ENCODE peak calls at places on chromosomes 12 and 14, in seven cellular contexts. X is right lobe of liver, Z is body of pancreas, Y is A549, E is pancreas, A is fibroblast of lung, L is upper lobe of right lung. U is an unnamed sample.

GRCh38 chr12:103748002-103748401 is 93.0 kb downstream of the NT5DC3 start:
- DNase-seq in X (no peak), Z (no peak), Y (no peak), E (no peak), A (no peak), L (no peak), U (no peak)

GRCh38 chr14:61608245-61609142 is 86.8 kb upstream of the HIF1A start:
- DNase-seq in X (no peak), Z (no peak), Y (no peak), E (no peak), A (peak), L (no peak), U (no peak)

GRCh38 chr12:19994970-19995369 is 373.4 kb upstream of the PDE3A start:
- DNase-seq in X (no peak), Z (no peak), Y (no peak), E (no peak), A (peak), L (no peak), U (no peak)

GRCh38 chr12:25558566-25558965 is 5.5 kb upstream of the LMNTD1 start:
- DNase-seq in X (no peak), Z (no peak), Y (no peak), E (no peak), A (no peak), L (no peak), U (no peak)

GRCh38 chr14:28744126-28744525 is 22.5 kb upstream of the FOXG1 start:
- DNase-seq in X (no peak), Z (no peak), Y (no peak), E (no peak), A (no peak), L (no peak), U (no peak)

GRCh38 chr14:52730708-52731111 is 744 bp downstream of the STYX start:
- DNase-seq in X (no peak), Z (no peak), Y (no peak), E (no peak), A (peak), L (no peak), U (no peak)

GRCh38 chr14:58650857-58651256 is 13.1 kb downstream of the DACT1 start:
- DNase-seq in X (no peak), Z (no peak), Y (no peak), E (no peak), A (no peak), L (no peak), U (no peak)

GRCh38 chr14:63308723-63309317 is 9.9 kb downstream of the GPHB5 start:
- DNase-seq in X (peak), Z (no peak), Y (no peak), E (no peak), A (peak), L (no peak), U (no peak)

GRCh38 chr12:109947511-109947910 is 47.4 kb downstream of the TCHP start:
- DNase-seq in X (no peak), Z (no peak), Y (no peak), E (no peak), A (peak), L (no peak), U (no peak)

GRCh38 chr14:77908847-77909246 is 108.9 kb downstream of the ADCK1 start:
- DNase-seq in X (no peak), Z (no peak), Y (no peak), E (no peak), A (no peak), L (no peak), U (no peak)

GRCh38 chr12:130872179-130873096 is 572 bp downstream of the RAN start:
- DNase-seq in X (peak), Z (peak), Y (peak), E (peak), A (peak), L (peak), U (peak)

GRCh38 chr14:90577661-90578282 is 180.9 kb downstream of the CALM1 start:
- DNase-seq in X (no peak), Z (no peak), Y (no peak), E (no peak), A (no peak), L (peak), U (no peak)

GRCh38 chr14:93792391-93792790 is 4.1 kb upstream of the PRIMA1 start:
- DNase-seq in X (no peak), Z (no peak), Y (no peak), E (no peak), A (no peak), L (no peak), U (no peak)

GRCh38 chr14:90194706-90195105 is 61.6 kb upstream of the PSMC1 start:
- DNase-seq in X (no peak), Z (no peak), Y (no peak), E (no peak), A (no peak), L (no peak), U (no peak)

GRCh38 chr14:100238419-100239199 is at the start of gene YY1:
- DNase-seq in X (peak), Z (peak), Y (peak), E (peak), A (peak), L (peak), U (peak)

GRCh38 chr14:101705733-101706508 is 55.6 kb upstream of the PPP2R5C start:
- DNase-seq in X (peak), Z (peak), Y (no peak), E (no peak), A (peak), L (peak), U (peak)

GRCh38 chr14:90820958-90821357 is 4.7 kb upstream of the TTC7B start:
- DNase-seq in X (peak), Z (peak), Y (no peak), E (peak), A (no peak), L (no peak), U (peak)

GRCh38 chr14:105384041-105384557 is 14.2 kb upstream of the TEX22 start:
- DNase-seq in X (no peak), Z (no peak), Y (no peak), E (no peak), A (no peak), L (no peak), U (no peak)

GRCh38 chr14:49106721-49107689 is 479.2 kb downstream of the RPS29 start:
- DNase-seq in X (no peak), Z (no peak), Y (no peak), E (no peak), A (no peak), L (no peak), U (no peak)

GRCh38 chr14:104798300-104799238 is 2.3 kb upstream of the ZBTB42 start:
- DNase-seq in X (no peak), Z (no peak), Y (no peak), E (peak), A (no peak), L (no peak), U (no peak)

GRCh38 chr12:26240329-26240815 is 45.0 kb downstream of the SSPN start:
- DNase-seq in X (no peak), Z (no peak), Y (no peak), E (no peak), A (no peak), L (no peak), U (no peak)

GRCh38 chr12:76035045-76035444 is 3.5 kb upstream of the PHLDA1 start:
- DNase-seq in X (no peak), Z (no peak), Y (no peak), E (no peak), A (no peak), L (no peak), U (no peak)

GRCh38 chr12:76031081-76031413 is 529 bp downstream of the PHLDA1 start:
- DNase-seq in X (no peak), Z (peak), Y (no peak), E (no peak), A (no peak), L (no peak), U (no peak)

GRCh38 chr12:76032043-76032981 is 736 bp upstream of the PHLDA1 start:
- DNase-seq in X (peak), Z (peak), Y (peak), E (peak), A (peak), L (no peak), U (peak)

GRCh38 chr12:76031414-76032042 is at the start of gene PHLDA1:
- DNase-seq in X (peak), Z (peak), Y (peak), E (peak), A (peak), L (peak), U (peak)

DNA sequence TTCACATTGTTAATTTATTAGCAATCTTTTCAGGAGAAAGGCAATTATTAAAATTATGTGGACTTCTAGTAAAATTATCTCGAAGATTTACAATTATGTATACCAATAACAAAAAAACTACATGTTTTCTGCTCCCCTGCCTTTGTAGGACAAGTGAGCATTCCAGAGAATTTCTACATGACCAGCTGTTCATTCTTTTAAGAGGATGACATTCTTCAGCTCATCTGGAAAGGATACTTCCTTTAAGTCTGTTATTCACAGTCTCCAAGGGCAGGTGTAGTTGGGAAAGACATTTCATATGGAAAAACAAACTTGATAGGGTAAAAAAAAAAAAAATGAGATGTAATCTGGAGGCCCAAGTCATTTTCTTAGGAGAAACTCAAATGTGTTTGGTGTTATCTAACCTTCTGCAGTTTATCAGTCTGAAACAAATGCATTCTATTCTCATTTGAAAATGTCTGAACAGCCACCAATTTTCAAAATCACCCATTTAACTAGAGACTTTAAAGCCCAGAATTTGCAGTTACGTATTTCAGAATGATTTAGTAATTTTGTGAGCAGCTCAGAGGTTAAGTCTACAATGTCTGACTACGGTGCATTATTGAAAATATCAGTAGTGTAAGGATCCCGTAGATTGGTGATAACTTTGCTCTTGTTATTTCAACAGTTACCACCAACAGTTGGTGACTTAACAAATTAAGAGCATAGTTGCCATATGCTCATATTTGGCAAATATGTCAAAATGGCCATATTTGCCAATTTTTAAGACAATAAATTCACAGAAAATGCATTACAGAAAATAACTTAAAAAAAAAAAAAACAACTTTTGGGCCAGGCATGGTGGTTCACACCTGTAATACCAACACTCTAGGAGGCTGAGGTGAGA is 1.8 kb upstream of the PHLDA1 start:
- DNase-seq in X (no peak), Z (no peak), Y (no peak), E (no peak), A (peak), L (no peak), U (no peak)
- H3K27ac ChIP-seq in X (peak), Z (peak), Y (peak), E (peak), A (peak), L (peak), U (no peak)

DNA sequence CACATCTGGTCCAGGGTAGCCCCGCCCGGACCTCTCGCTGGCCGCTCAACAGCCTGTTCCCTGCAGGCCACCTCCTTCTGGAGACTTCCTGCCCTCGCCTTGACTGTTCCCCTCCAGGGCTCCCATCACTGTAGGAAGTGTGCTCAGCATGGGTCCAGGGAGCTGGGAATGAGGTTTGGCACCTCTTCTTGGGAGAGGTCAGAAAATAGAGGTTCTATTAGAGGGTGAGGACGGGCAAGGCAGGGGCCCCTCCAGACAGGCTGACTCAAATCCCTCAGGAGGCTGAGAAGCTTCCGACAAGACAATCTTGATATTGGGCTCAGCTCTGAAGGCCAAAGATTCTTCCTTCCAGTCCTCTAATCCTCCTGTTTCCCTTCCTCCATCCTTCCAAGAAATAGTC is 30.7 kb downstream of the CMKLR1 start:
- DNase-seq in X (no peak), Z (no peak), Y (no peak), E (no peak), A (no peak), L (no peak), U (no peak)
- TF ChIP-seq CTCF in X (no peak), Z (no peak), Y (no peak), E (no peak), A (no peak), L (no peak), U (no peak)

GRCh38 chr12:51891843-51892242 is 3.9 kb downstream of the ANKRD33 start:
- DNase-seq in X (no peak), Z (no peak), Y (peak), E (no peak), A (peak), L (no peak), U (no peak)
- H3K27ac ChIP-seq in X (no peak), Z (no peak), Y (no peak), E (no peak), A (no peak), L (no peak), U (no peak)

DNA sequence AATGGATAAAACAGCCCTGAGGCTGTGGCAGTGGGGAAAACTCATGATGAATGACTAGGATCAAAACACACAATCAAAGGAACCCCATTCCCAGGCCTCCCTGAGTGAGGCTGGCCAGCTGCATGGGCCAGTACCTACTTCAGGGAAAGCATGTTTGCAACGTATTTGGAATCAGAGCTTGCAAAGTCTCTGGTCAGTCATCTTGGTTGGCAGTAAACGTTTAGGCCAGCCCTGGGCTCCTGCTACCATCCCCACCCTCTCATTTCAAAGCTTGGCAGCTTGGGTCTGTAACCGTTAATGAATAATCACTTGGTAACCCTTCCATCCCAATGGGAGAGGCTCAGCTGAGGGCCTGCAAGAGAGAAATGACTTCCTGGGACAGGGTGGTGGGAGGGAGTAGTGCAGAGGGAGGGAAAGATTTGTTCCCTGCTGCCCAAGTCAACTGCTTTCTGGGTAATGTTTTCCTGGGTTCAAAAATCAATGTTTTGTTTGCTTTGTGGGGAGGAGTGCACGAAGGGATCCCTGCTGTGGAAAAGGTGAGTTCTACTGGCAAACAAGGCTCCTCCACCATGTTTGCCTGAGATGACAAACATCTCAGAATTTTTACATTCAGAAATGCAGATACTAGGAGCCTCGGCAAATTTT is 2.0 kb upstream of the RNASE8 start:
- DNase-seq in X (peak), Z (peak), Y (no peak), E (no peak), A (no peak), L (no peak), U (no peak)
- TF ChIP-seq CTCF in X (no peak), Z (no peak), Y (no peak), E (no peak), A (no peak), L (no peak), U (no peak)

GRCh38 chr12:81888961-81889360 is 129.8 kb upstream of the PPFIA2 start:
- DNase-seq in X (no peak), Z (no peak), Y (no peak), E (no peak), A (no peak), L (no peak), U (no peak)
- H3K27ac ChIP-seq in X (no peak), Z (no peak), Y (no peak), E (no peak), A (no peak), L (no peak), U (no peak)

GRCh38 chr12:115320967-115321366 is 637.0 kb upstream of the TBX3 start:
- DNase-seq in X (no peak), Z (peak), Y (no peak), E (peak), A (no peak), L (no peak), U (no peak)
- TF ChIP-seq CTCF in X (no peak), Z (no peak), Y (no peak), E (no peak), A (no peak), L (no peak), U (no peak)

GRCh38 chr12:124715121-124715990 is 147.9 kb upstream of the NCOR2 start:
- DNase-seq in X (no peak), Z (no peak), Y (no peak), E (no peak), A (peak), L (peak), U (no peak)
- H3K27ac ChIP-seq in X (no peak), Z (no peak), Y (peak), E (no peak), A (no peak), L (peak), U (no peak)

GRCh38 chr14:54625158-54625557 is 58.2 kb downstream of the SAMD4A start:
- DNase-seq in X (no peak), Z (no peak), Y (no peak), E (no peak), A (peak), L (no peak), U (no peak)

GRCh38 chr14:54629635-54630360 is 62.9 kb downstream of the SAMD4A start:
- DNase-seq in X (no peak), Z (no peak), Y (no peak), E (no peak), A (no peak), L (no peak), U (no peak)

GRCh38 chr14:54629183-54629582 is 62.3 kb downstream of the SAMD4A start:
- DNase-seq in X (no peak), Z (no peak), Y (no peak), E (no peak), A (no peak), L (no peak), U (no peak)

GRCh38 chr14:54627718-54628345 is 60.9 kb downstream of the SAMD4A start:
- DNase-seq in X (no peak), Z (no peak), Y (no peak), E (no peak), A (peak), L (no peak), U (no peak)

GRCh38 chr14:54627325-54627717 is 60.4 kb downstream of the SAMD4A start:
- DNase-seq in X (no peak), Z (no peak), Y (no peak), E (no peak), A (no peak), L (no peak), U (no peak)
- TF ChIP-seq CTCF in X (no peak), Z (no peak), Y (no peak), E (no peak), A (no peak), L (no peak), U (no peak)

DNA sequence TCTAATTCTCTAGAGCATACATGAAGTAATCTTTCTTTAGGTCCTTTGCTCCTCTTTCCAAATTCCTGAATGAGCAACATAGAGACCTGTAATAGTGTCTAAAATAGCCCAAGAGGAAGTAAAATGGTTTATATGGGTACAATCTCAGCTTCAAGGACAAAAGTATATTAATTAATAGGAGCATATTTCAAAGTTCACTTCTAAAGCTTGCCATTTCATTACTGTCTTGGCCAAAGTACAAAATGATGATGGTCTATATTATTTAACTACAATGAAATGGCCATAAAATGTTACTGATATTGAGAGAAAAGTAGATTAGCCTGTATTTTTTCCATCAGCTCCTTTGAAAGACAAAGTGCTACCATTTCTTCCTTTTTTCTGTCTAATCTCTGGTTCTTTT is 410.4 kb upstream of the NOVA1 start:
- DNase-seq in X (no peak), Z (no peak), Y (no peak), E (no peak), A (no peak), L (no peak), U (no peak)
- H3K27ac ChIP-seq in X (no peak), Z (no peak), Y (no peak), E (no peak), A (no peak), L (no peak), U (no peak)

GRCh38 chr14:29782041-29782440 is 145.6 kb downstream of the PRKD1 start:
- DNase-seq in X (no peak), Z (no peak), Y (no peak), E (no peak), A (no peak), L (no peak), U (no peak)
- TF ChIP-seq CTCF in X (no peak), Z (no peak), Y (no peak), E (no peak), A (no peak), L (no peak), U (no peak)